ENCODE peak calls at places on chromosomes 12 and 14, in five cellular contexts. I is spleen, M is fibroblast of lung, S is H9, N is dorsolateral prefrontal cortex. P is an unnamed sample.

GRCh38 chr12:48868446-48868845 is 2.8 kb upstream of the RND1 start:
- DNase-seq in S (no peak), M (no peak), N (no peak), I (no peak), P (no peak)

GRCh38 chr12:77808534-77808933 is 22.2 kb upstream of the NAV3 start:
- DNase-seq in S (peak; percentile 52), N (no peak), I (no peak), M (no peak), P (no peak)

GRCh38 chr12:101521136-101521535 is 46.0 kb downstream of the SPIC start:
- DNase-seq in M (no peak), S (no peak), N (no peak), I (no peak), P (no peak)

GRCh38 chr12:106333756-106334155 is 23.8 kb upstream of the POLR3B start:
- DNase-seq in S (no peak), M (no peak), N (no peak), I (no peak), P (no peak)

GRCh38 chr14:104286086-104286485 is 147.7 kb downstream of the KIF26A start:
- DNase-seq in I (peak; percentile 41), N (no peak), M (no peak), S (no peak), P (no peak)

GRCh38 chr12:4379410-4379809 is at the start of gene FGF23:
- DNase-seq in N (no peak), I (no peak), S (peak; percentile 96), M (peak; percentile 36), P (no peak)

GRCh38 chr12:108689314-108690190 is 41.8 kb downstream of the CORO1C start:
- DNase-seq in M (peak; percentile 73), I (no peak), N (no peak), S (no peak), P (peak; percentile 26)

GRCh38 chr12:123022205-123022604 is 41.7 kb downstream of the ARL6IP4 start:
- DNase-seq in N (no peak), I (no peak), M (no peak), S (no peak), P (no peak)

GRCh38 chr12:88175544-88175943 is 33.4 kb downstream of the TMTC3 start:
- DNase-seq in N (no peak), S (no peak), M (no peak), I (no peak), P (no peak)

GRCh38 chr14:105989746-105990302 is 463.4 kb downstream of the TMEM121 start:
- DNase-seq in N (no peak), M (no peak), I (no peak), S (no peak), P (no peak)

GRCh38 chr12:6533653-6534157 is 612 bp upstream of the GAPDH start:
- DNase-seq in I (peak; percentile 90), S (peak; percentile 94), N (peak; percentile 91), M (peak; percentile 87), P (peak; percentile 87)

GRCh38 chr12:113465808-113466769 is 5.6 kb downstream of the LHX5 start:
- DNase-seq in S (peak; percentile 71), M (no peak), N (no peak), I (no peak), P (no peak)

GRCh38 chr14:53532871-53533270 is 379.7 kb upstream of the DDHD1 start:
- DNase-seq in I (no peak), M (no peak), S (no peak), N (no peak), P (no peak)

GRCh38 chr12:54970741-54971140 is 13.8 kb downstream of the TESPA1 start:
- DNase-seq in M (no peak), I (no peak), S (no peak), N (no peak), P (no peak)

GRCh38 chr14:23302290-23303225 is at the start of gene PPP1R3E:
- DNase-seq in I (peak; percentile 97), S (peak; percentile 69), M (peak; percentile 52), N (peak; percentile 63), P (no peak)

GRCh38 chr14:23381871-23382270 is 5.0 kb downstream of the CMTM5 start:
- DNase-seq in M (no peak), S (no peak), I (no peak), N (no peak), P (no peak)

GRCh38 chr14:65972346-65972745 is 513.8 kb upstream of the CCDC196 start:
- DNase-seq in S (no peak), M (no peak), I (no peak), N (no peak), P (no peak)

GRCh38 chr14:53338192-53338591 is 185.1 kb upstream of the DDHD1 start:
- DNase-seq in N (no peak), I (no peak), S (no peak), M (peak; percentile 70), P (no peak)

GRCh38 chr12:106254724-106255123 is 6.9 kb upstream of the CKAP4 start:
- DNase-seq in S (peak; percentile 64), N (no peak), M (no peak), I (no peak), P (no peak)

GRCh38 chr14:92564361-92565039 is 50.9 kb downstream of the RIN3 start:
- DNase-seq in M (no peak), N (no peak), S (no peak), I (no peak), P (no peak)

GRCh38 chr14:92561906-92562489 is 48.4 kb downstream of the RIN3 start:
- DNase-seq in I (no peak), M (no peak), N (no peak), S (no peak), P (no peak)

GRCh38 chr14:92565040-92565717 is 51.6 kb downstream of the RIN3 start:
- DNase-seq in I (no peak), M (no peak), S (no peak), N (no peak), P (no peak)

GRCh38 chr14:92565718-92566115 is 52.1 kb downstream of the RIN3 start:
- DNase-seq in N (no peak), S (no peak), I (no peak), M (no peak), P (no peak)

GRCh38 chr14:92563359-92563758 is 49.8 kb downstream of the RIN3 start:
- DNase-seq in S (no peak), I (no peak), M (peak; percentile 31), N (no peak), P (peak; percentile 14)
- H3K27ac ChIP-seq in S (no peak overlapping the region), I (peak overlapping the region; percentile 57), M (no peak overlapping the region), N (no peak overlapping the region), P (no peak overlapping the region)

DNA sequence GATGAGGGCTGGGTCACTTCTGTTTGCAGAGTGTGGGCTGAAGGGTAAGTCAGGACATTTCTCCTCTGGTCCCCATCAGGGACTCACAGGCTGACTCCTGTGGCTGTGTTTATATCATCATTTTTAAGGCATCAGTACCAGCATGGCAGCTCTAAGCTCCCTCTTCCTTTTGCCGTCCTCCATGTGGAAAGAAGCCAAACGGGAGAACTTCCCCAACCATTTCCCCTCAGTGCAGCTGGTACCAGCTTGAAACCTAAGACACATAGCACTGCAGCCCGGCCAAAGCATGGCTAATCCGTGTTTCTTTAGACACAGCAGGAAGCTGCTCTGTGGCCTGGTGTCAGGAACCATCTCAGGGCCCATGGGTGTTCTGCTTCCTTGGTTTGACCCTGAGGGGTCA is 31.9 kb upstream of the ATP2A2 start:
- DNase-seq in I (no peak), M (peak; percentile 70), S (peak; percentile 14), N (no peak), P (no peak)
- H3K27ac ChIP-seq in I (no peak overlapping the region), M (no peak overlapping the region), S (no peak overlapping the region), N (no peak overlapping the region), P (no peak overlapping the region)

GRCh38 chr12:46357438-46358324 is 14.9 kb downstream of the SLC38A2 start:
- DNase-seq in S (no peak), I (no peak), M (peak; percentile 91), N (no peak), P (no peak)
- H3K27ac ChIP-seq in S (peak overlapping the region; percentile 53), I (no peak overlapping the region), M (no peak overlapping the region), N (no peak overlapping the region), P (no peak overlapping the region)

GRCh38 chr14:40413146-40413545 is 980.9 kb upstream of the FBXO33 start:
- DNase-seq in I (no peak), M (no peak), S (no peak), N (no peak), P (no peak)

GRCh38 chr14:40417777-40418401 is 985.7 kb upstream of the FBXO33 start:
- DNase-seq in S (peak; percentile 70), N (no peak), I (no peak), M (no peak), P (no peak)
- H3K27ac ChIP-seq in S (no peak overlapping the region), N (no peak overlapping the region), I (no peak overlapping the region), M (no peak overlapping the region), P (no peak overlapping the region)

GRCh38 chr12:11182529-11182928 is 4.2 kb downstream of the TAS2R42 start:
- DNase-seq in N (no peak), M (no peak), I (no peak), S (no peak), P (no peak)
- H3K27ac ChIP-seq in N (no peak overlapping the region), M (no peak overlapping the region), I (no peak overlapping the region), S (no peak overlapping the region), P (no peak overlapping the region)

DNA sequence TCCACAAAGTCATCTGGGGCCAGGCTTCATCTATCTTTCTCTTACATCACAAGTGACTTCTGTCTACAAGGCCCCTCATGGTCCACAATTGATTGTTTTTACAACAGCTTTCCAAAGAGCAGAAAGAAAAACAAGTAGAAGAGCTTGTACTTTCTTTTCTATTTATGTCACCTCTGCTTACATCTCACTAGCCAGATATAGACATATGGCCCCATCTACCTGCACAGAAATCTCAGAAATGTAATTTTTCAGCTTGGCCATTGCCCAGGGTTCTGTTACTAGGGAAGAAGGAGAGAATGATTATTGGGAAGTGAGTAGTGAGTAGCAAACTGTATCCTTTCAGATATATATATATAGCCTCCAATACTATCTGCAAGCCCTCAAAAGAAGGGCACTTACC is 210.5 kb upstream of the PLEKHG7 start:
- DNase-seq in N (no peak), M (no peak), S (no peak), I (no peak), P (no peak)
- H3K27ac ChIP-seq in N (no peak overlapping the region), M (no peak overlapping the region), S (no peak overlapping the region), I (peak overlapping the region; percentile 41), P (no peak overlapping the region)

GRCh38 chr12:20508362-20508761 is 140.0 kb downstream of the PDE3A start:
- DNase-seq in M (peak; percentile 49), S (no peak), N (no peak), I (no peak), P (no peak)

GRCh38 chr12:20501958-20502357 is 133.6 kb downstream of the PDE3A start:
- DNase-seq in M (no peak), I (no peak), N (no peak), S (no peak), P (no peak)

GRCh38 chr12:20507061-20507460 is 138.7 kb downstream of the PDE3A start:
- DNase-seq in I (no peak), M (no peak), S (no peak), N (no peak), P (no peak)

GRCh38 chr12:20507711-20508110 is 139.4 kb downstream of the PDE3A start:
- DNase-seq in S (no peak), I (no peak), N (no peak), M (no peak), P (no peak)

GRCh38 chr12:20505056-20505455 is 136.7 kb downstream of the PDE3A start:
- DNase-seq in S (no peak), N (no peak), M (no peak), I (no peak), P (no peak)
- H3K27ac ChIP-seq in S (no peak overlapping the region), N (no peak overlapping the region), M (no peak overlapping the region), I (no peak overlapping the region), P (no peak overlapping the region)